ENCODE peak calls at places on chromosomes 5 and 9, in six cellular contexts. T, F, L, C, M and A are unnamed samples.

GRCh38 chr5:32542216-32543059 is 42.9 kb upstream of the SUB1 start:
- DNase-seq in T (peak; percentile 42), C (no peak), L (peak; percentile 93), F (no peak), M (peak; percentile 79), A (peak; percentile 31)

GRCh38 chr5:3862906-3863305 is 267.3 kb downstream of the IRX1 start:
- DNase-seq in L (no peak), F (no peak), M (no peak), C (no peak), T (no peak), A (no peak)

GRCh38 chr5:158522761-158523160 is 577.0 kb downstream of the EBF1 start:
- DNase-seq in C (no peak), F (peak; percentile 63), L (no peak), T (no peak), M (no peak), A (no peak)

GRCh38 chr9:113929634-113930092 is 53.6 kb downstream of the ZNF618 start:
- DNase-seq in M (no peak), F (no peak), T (no peak), C (no peak), L (no peak), A (peak; percentile 56)

GRCh38 chr5:78499485-78499884 is 139.1 kb downstream of the SCAMP1 start:
- DNase-seq in F (no peak), L (no peak), M (no peak), C (no peak), T (no peak), A (no peak)

GRCh38 chr5:74630387-74631087 is 10.0 kb downstream of the ENC1 start:
- DNase-seq in L (no peak), T (no peak), F (no peak), C (no peak), M (no peak), A (peak; percentile 35)

GRCh38 chr5:139873033-139873794 is 77.6 kb downstream of the PSD2 start:
- DNase-seq in L (no peak), M (no peak), C (no peak), T (no peak), F (no peak), A (peak; percentile 23)

GRCh38 chr5:173456751-173457171 is 128.5 kb upstream of the STC2 start:
- DNase-seq in F (no peak), C (no peak), M (no peak), L (no peak), T (no peak), A (peak; percentile 73)

GRCh38 chr5:90473321-90474234 is 993 bp downstream of the MBLAC2 start:
- DNase-seq in F (peak; percentile 27), T (peak; percentile 23), C (peak; percentile 53), L (peak; percentile 20), M (no peak), A (peak; percentile 19)

GRCh38 chr5:92678576-92679105 is 902.4 kb downstream of the NR2F1-AS1 start:
- DNase-seq in F (no peak), T (no peak), L (no peak), M (no peak), C (no peak), A (peak; percentile 4)
- TF ChIP-seq CTCF in F (no peak), T (no peak), L (peak; percentile 10), M (no peak), C (no peak), A (no peak)

GRCh38 chr5:128038641-128039040 is 44.9 kb upstream of the SLC12A2 start:
- DNase-seq in M (no peak), T (no peak), L (no peak), C (no peak), F (no peak), A (peak; percentile 49)
- TF ChIP-seq CTCF in M (no peak), T (no peak), L (no peak), C (no peak), F (no peak), A (no peak)

GRCh38 chr5:14581333-14581890 is at the start of gene OTULINL:
- DNase-seq in F (peak; percentile 91), M (peak; percentile 80), C (peak; percentile 92), L (peak; percentile 81), T (peak; percentile 97), A (peak; percentile 82)

GRCh38 chr5:14584848-14585247 is 3.3 kb downstream of the OTULINL start:
- DNase-seq in L (no peak), M (no peak), T (no peak), F (no peak), C (no peak), A (no peak)

GRCh38 chr5:14582797-14583137 is 1.2 kb downstream of the OTULINL start:
- DNase-seq in C (no peak), F (no peak), T (no peak), M (no peak), L (no peak), A (no peak)

GRCh38 chr5:14580037-14581034 is 1.3 kb upstream of the OTULINL start:
- DNase-seq in C (peak; percentile 73), L (no peak), M (no peak), T (no peak), F (no peak), A (peak; percentile 93)

GRCh38 chr5:14581891-14582796 is 552 bp downstream of the OTULINL start:
- DNase-seq in F (peak; percentile 49), M (peak; percentile 64), T (peak; percentile 65), C (peak; percentile 74), L (peak; percentile 91), A (no peak)
- TF ChIP-seq CTCF in F (no peak), M (peak; percentile 30), T (peak; percentile 15), C (no peak), L (peak; percentile 36), A (peak; percentile 22)

GRCh38 chr5:1800470-1801060 is 642 bp upstream of the NDUFS6 start:
- DNase-seq in F (no peak), C (peak; percentile 35), L (peak; percentile 43), M (no peak), T (no peak), A (peak; percentile 26)

GRCh38 chr5:1801061-1801953 is at the start of gene NDUFS6:
- DNase-seq in M (peak; percentile 86), C (peak; percentile 86), F (peak; percentile 86), T (peak; percentile 89), L (peak; percentile 89), A (peak; percentile 61)

GRCh38 chr5:1797855-1798254 is 1.8 kb downstream of the MRPL36 start:
- DNase-seq in T (no peak), M (no peak), L (no peak), F (no peak), C (no peak), A (no peak)

GRCh38 chr5:1799110-1799601 is 481 bp downstream of the MRPL36 start:
- DNase-seq in F (no peak), L (peak; percentile 23), M (no peak), T (peak; percentile 56), C (peak; percentile 22), A (peak; percentile 42)

DNA sequence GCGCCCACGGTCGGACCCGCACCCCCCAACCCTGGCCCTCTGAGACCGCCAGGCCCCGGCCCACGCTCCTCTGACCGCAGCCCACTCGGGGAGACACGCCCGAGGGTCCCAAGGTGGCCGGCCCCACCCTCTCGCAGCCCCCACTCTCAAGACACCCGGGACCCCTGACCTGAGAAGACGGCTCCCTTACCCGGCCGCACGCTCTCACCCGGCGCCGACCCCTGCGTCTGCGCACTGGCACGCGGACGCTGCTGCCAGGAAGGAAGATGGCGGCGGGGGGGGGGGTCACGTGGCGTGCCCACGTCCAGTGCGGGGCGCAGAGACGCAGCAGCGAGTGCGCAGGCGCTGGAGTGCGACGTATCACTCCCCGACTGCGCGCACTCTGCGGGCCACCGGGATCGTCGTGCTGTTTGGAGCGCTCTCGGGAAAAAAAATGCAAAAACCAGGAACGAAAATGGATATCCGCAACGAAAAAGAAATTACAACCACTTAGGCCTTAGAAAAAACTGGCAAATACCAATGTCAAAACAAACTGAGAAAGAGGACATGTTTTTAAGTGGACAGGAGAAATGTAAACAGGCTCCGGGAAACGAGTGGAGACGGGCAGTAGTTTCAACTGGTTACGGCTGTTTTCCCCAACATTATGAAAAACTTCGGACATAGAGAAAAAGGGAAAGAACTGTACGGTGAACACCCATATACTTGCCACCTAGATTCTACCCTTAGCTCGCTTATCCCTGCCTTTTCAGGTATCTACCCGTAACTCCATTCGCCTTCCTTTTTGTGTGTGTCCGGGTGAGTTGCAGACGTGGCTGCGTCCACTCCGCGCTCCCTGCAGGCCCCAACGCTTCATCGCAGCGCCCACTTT is at the start of gene MRPL36:
- DNase-seq in T (peak; percentile 97), C (peak; percentile 97), L (peak; percentile 96), F (peak; percentile 97), M (peak; percentile 93), A (peak; percentile 93)
- TF ChIP-seq CTCF in T (no peak), C (no peak), L (no peak), F (no peak), M (no peak), A (no peak)

GRCh38 chr5:66807743-66808142 is 211.6 kb downstream of the MAST4 start:
- DNase-seq in M (no peak), T (no peak), L (no peak), C (peak; percentile 38), F (no peak), A (peak; percentile 22)
- TF ChIP-seq CTCF in M (no peak), T (no peak), L (no peak), C (no peak), F (peak; percentile 52), A (peak; percentile 38)

GRCh38 chr5:148290271-148291195 is 21.7 kb upstream of the SPINK7 start:
- DNase-seq in C (peak; percentile 3), L (peak; percentile 13), F (no peak), T (peak; percentile 5), M (no peak), A (peak; percentile 32)
- TF ChIP-seq CTCF in C (no peak), L (peak; percentile 42), F (peak; percentile 57), T (peak; percentile 51), M (peak; percentile 37), A (peak; percentile 61)

GRCh38 chr5:18072600-18072999 is 438.3 kb downstream of the TAF11L14 start:
- DNase-seq in L (no peak), C (no peak), T (no peak), F (no peak), M (no peak), A (no peak)

GRCh38 chr5:18078157-18078556 is 443.9 kb downstream of the TAF11L14 start:
- DNase-seq in M (no peak), L (no peak), C (no peak), F (no peak), T (no peak), A (no peak)
- TF ChIP-seq CTCF in M (no peak), L (no peak), C (no peak), F (no peak), T (no peak), A (no peak)